ENCODE peak calls at places on chromosomes 6 and 20, in eight cellular contexts. N is brain microvascular endothelial cell, C is foreskin fibroblast, B is WTC11, M is Calu3, R is endothelial cell of umbilical vein, E is glutamatergic neuron, A is fibroblast of pulmonary artery. X is an unnamed sample.

GRCh38 chr6:3796396-3796795 is 44.9 kb upstream of the PXDC1 start:
- DNase-seq in N (no peak), C (no peak), B (no peak), M (no peak), R (peak), E (no peak), A (peak), X (no peak)

GRCh38 chr6:170128346-170128745 is 162.5 kb downstream of the DLL1 start:
- DNase-seq in N (no peak), C (no peak), B (no peak), M (no peak), R (no peak), E (no peak), A (no peak), X (peak)

GRCh38 chr20:37729909-37730308 is 36.1 kb downstream of the CTNNBL1 start:
- DNase-seq in N (no peak), C (peak), B (no peak), M (no peak), R (no peak), E (no peak), A (no peak), X (no peak)

GRCh38 chr6:72182337-72183246 is 296.2 kb downstream of the RIMS1 start:
- DNase-seq in N (peak), C (peak), B (peak), M (peak), R (peak), E (peak), A (peak), X (peak)

GRCh38 chr20:14555676-14556075 is 218.3 kb upstream of the FLRT3 start:
- DNase-seq in N (no peak), C (no peak), B (no peak), M (no peak), R (no peak), E (no peak), A (no peak), X (no peak)

GRCh38 chr6:47426524-47427302 is 50.9 kb upstream of the CD2AP start:
- DNase-seq in N (peak), C (no peak), B (no peak), M (no peak), R (no peak), E (no peak), A (no peak), X (no peak)

GRCh38 chr20:48897298-48898044 is 24.0 kb upstream of the ARFGEF2 start:
- DNase-seq in N (peak), C (peak), B (no peak), M (no peak), R (peak), E (no peak), A (peak), X (no peak)

GRCh38 chr6:1856381-1856780 is 246.7 kb downstream of the FOXC1 start:
- DNase-seq in N (peak), C (peak), B (no peak), M (no peak), R (peak), E (no peak), A (peak), X (peak)

GRCh38 chr6:148177589-148178233 is 164.9 kb upstream of the SASH1 start:
- DNase-seq in N (peak), C (peak), B (peak), M (peak), R (peak), E (peak), A (peak), X (no peak)

GRCh38 chr20:41183391-41183790 is 46.0 kb downstream of the PLCG1 start:
- DNase-seq in N (no peak), C (no peak), B (no peak), M (no peak), R (no peak), E (no peak), A (no peak), X (peak)

GRCh38 chr6:170296423-170296745 is 5.5 kb upstream of the DLL1 start:
- DNase-seq in N (no peak), C (no peak), B (peak), M (no peak), R (no peak), E (no peak), A (no peak), X (no peak)

GRCh38 chr6:127855542-127856159 is 45.2 kb downstream of the THEMIS start:
- DNase-seq in N (peak), C (peak), B (peak), M (peak), R (peak), E (no peak), A (peak), X (no peak)
- TF ChIP-seq CTCF in N (peak), C (peak), B (peak), M (peak), R (peak), E (peak), A (peak), X (no peak)

GRCh38 chr6:167493310-167493709 is 168.4 kb downstream of the TTLL2 start:
- DNase-seq in N (no peak), C (no peak), B (no peak), M (no peak), R (no peak), E (no peak), A (no peak), X (no peak)
- TF ChIP-seq CTCF in N (no peak), C (no peak), B (no peak), M (no peak), R (no peak), E (no peak), A (no peak), X (no peak)

GRCh38 chr6:133854633-133855598 is 34.0 kb upstream of the TCF21 start:
- DNase-seq in N (no peak), C (peak), B (peak), M (no peak), R (no peak), E (peak), A (no peak), X (no peak)
- TF ChIP-seq CTCF in N (peak), C (no peak), B (no peak), M (no peak), R (peak), E (no peak), A (peak), X (no peak)

DNA sequence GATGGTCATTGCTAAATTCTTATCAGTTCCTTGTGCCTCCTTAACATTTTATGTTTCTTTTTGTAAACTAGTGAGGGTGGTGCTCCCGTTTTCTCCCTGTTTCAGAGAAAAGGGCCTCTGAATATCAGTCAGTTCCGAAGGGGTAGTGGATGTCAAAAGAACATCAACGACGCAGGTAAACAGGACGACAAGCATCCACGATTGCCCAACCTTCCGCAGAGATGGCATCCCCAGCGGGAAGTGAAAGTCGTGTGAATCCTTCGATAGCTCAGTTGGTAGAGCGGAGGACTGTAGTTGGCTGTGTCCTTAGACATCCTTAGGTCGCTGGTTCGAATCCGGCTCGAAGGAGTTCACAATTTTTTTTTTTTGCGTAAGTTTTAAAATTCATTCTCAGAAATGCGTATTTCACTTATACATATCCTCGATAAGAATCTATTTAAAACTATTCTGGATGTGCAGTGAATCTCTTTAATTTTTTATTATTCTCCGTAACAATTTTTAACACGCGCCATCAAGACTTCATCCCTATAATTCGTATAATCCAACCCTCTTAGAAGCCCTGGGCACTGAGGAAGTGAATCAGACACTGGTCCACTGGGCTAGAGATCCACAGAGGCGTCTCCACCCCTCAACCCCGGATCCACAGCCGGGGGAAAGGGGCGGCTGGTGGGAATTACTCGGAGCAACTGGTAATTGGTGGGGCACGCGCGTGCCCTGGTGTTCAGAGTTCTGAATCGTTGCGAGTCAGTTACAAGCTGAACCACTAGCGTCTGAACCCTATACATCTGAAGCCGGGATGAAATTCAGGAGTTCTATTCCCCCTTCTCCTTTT is 27.9 kb upstream of the ABT1 start:
- DNase-seq in N (peak), C (peak), B (peak), M (peak), R (peak), E (peak), A (peak), X (peak)
- TF ChIP-seq CTCF in N (peak), C (peak), B (no peak), M (no peak), R (peak), E (no peak), A (peak), X (no peak)

DNA sequence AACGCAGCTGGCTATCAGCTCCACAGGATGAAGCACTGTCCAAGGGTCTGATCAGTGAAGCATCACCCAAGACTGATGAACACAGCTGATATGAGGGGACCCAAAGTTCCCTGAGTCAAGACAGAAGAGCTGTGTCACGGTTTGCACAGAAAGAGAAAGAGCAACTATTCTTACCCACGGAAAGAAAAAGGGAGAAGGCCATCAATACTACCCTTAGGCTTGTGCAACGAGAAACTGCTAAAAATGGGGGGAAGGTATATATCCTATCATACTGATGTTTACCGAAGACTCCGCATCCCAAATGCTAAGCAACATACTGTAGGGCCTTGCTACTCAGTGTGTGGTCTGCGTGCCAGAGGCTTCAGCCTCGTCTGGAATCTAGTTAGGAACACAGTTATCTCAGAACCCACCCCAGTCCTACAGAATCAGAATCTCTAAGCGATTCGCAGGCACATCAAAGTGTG is 665 bp downstream of the FASTKD5 start:
- DNase-seq in N (peak), C (peak), B (no peak), M (no peak), R (no peak), E (no peak), A (peak), X (no peak)
- TF ChIP-seq CTCF in N (no peak), C (no peak), B (no peak), M (no peak), R (no peak), E (no peak), A (no peak), X (no peak)

DNA sequence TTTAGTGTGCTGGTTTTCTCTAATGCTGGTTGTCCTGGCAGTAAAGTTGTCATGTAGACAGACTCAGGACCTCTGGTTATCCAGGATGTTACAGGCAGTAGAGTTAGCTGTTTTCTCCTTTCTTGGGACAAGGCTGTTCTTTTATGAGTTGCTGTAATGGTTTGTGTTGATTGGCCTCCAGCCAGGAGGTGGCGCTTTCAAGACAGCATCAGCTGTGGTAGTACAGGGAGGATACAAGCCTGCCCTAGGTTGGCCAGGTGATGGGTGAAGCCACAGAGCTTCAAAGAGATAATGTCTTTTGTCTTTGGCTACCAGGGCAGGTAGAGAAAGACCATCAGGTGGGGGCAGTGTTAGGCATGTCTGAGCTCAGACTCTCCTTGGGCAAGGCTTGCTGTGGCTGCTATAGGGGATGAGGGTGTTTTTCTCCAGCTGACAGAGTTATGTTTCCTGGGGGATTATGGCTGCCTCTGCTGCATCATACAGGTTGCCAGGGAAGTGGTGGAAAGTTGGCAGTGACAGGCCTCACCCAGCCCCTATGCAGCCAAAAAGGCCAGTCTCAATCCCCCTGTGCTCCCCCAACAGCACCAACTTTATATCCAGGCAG is 127.2 kb upstream of the TAB2 start:
- DNase-seq in N (peak), C (no peak), B (peak), M (peak), R (peak), E (no peak), A (peak), X (no peak)
- TF ChIP-seq CTCF in N (peak), C (no peak), B (peak), M (no peak), R (peak), E (no peak), A (peak), X (no peak)

DNA sequence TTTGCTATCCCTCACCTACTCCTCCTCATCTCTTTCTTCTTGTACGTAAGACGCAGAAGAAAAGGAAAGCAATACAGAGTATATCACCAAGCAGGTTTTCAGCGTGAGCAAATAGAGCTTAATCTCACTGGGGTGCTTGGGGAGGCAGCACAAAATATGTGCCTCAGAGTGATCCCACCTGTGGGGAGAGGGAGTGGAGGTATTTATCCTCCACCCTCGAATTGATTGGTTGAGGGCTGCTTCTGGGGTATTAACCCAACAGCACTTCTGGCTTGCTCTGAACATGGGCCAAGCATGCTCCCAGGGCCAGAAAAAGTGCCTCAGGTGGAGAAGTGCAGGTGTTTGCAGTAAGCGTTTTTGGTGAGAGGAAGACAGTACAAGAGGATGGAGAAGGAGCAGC is 78.5 kb upstream of the EYA2 start:
- DNase-seq in N (no peak), C (no peak), B (no peak), M (no peak), R (no peak), E (no peak), A (no peak), X (no peak)
- TF ChIP-seq CTCF in N (no peak), C (no peak), B (no peak), M (no peak), R (no peak), E (no peak), A (no peak), X (no peak)

DNA sequence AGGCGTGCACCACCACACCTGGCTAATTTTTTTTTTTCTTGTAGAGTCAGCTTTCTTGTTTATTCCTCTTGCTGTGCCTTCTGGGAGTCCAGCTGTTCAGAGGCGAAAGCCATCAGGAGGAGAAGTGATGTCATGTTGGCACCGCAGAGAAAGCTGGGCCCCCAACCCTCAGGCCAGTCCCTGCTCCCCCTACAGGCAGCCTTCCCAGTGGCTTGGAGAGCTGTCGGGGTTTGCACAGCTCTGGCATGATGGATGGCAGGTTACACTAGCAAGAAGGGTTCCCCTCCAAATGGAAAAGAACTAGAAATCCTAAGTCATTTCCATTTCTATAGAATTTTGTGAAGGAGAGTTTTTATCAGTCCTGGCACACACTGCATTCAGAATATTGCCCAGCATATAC is 72.6 kb downstream of the C6orf52 start:
- DNase-seq in N (no peak), C (no peak), B (peak), M (no peak), R (no peak), E (no peak), A (no peak), X (no peak)
- TF ChIP-seq CTCF in N (no peak), C (no peak), B (no peak), M (no peak), R (no peak), E (no peak), A (no peak), X (no peak)

DNA sequence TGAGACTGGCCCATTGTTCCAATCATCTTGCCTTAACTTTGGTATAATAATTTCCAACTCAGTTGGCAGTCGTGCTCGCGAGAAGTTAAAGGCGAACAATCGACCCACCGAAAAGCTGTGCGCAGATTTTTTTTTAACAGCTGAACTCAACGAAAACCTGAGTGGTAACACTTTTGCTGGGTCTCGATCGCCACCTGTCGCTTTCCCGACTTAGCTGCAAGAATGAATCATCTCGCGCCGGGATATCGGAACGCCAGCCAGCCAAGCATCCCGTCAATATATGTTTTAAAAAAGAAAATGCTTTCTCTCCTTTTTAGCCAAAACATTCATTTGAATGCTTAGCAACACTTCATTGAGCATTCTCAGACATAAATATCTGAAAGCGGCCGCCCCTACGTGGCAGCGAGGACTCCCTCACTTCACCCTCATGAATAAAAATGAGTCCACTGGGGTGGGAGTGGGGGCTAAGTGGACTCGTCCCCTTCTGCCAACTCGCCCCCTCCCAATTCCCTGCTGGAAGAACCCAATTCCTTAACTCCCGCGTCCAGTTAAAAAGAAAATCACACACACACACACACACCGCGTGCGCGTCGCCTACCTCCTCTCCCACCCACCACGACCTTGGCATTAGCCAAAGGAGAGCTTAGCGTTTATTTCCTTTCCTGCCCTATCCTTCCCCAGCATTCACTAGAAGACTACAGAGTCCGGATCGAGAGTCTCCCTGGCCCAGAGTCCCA is 1.5 kb downstream of the COL12A1 start:
- DNase-seq in N (peak), C (peak), B (peak), M (peak), R (peak), E (peak), A (peak), X (no peak)
- TF ChIP-seq CTCF in N (peak), C (peak), B (peak), M (peak), R (peak), E (peak), A (peak), X (peak)

X was measured in mesothelial cell of epicardium.